ENCODE peak calls at places on chromosome 14, in seven cellular contexts. One of them, this sample, is unnamed.

GRCh38 chr14:19800282-19801117 is 3.1 kb upstream of the OR4N2 start:
- DNase-seq in tibial artery: peak
- DNase-seq in fibroblast of the aortic adventitia: no peak
- DNase-seq in Panc1: no peak
- DNase-seq in cardiac fibroblast: no peak
- DNase-seq in K562: no peak
- DNase-seq in GM10248: no peak
- DNase-seq in this sample: no peak

GRCh38 chr14:93085916-93086315 is 29.8 kb downstream of the ITPK1 start:
- DNase-seq in tibial artery: no peak
- DNase-seq in fibroblast of the aortic adventitia: no peak
- DNase-seq in Panc1: no peak
- DNase-seq in cardiac fibroblast: no peak
- DNase-seq in K562: no peak
- DNase-seq in GM10248: no peak
- DNase-seq in this sample: no peak

GRCh38 chr14:101516401-101516800 is 44.9 kb upstream of the DIO3 start:
- DNase-seq in tibial artery: no peak
- DNase-seq in fibroblast of the aortic adventitia: no peak
- DNase-seq in Panc1: no peak
- DNase-seq in cardiac fibroblast: no peak
- DNase-seq in K562: no peak
- DNase-seq in GM10248: no peak
- DNase-seq in this sample: no peak

GRCh38 chr14:70188608-70189540 is at the start of gene SLC8A3:
- DNase-seq in tibial artery: no peak
- DNase-seq in fibroblast of the aortic adventitia: peak
- DNase-seq in Panc1: no peak
- DNase-seq in cardiac fibroblast: peak
- DNase-seq in K562: no peak
- DNase-seq in GM10248: peak
- DNase-seq in this sample: peak

GRCh38 chr14:48546996-48547395 is 871.6 kb upstream of the MDGA2 start:
- DNase-seq in tibial artery: no peak
- DNase-seq in fibroblast of the aortic adventitia: no peak
- DNase-seq in Panc1: no peak
- DNase-seq in cardiac fibroblast: no peak
- DNase-seq in K562: no peak
- DNase-seq in GM10248: no peak
- DNase-seq in this sample: no peak

GRCh38 chr14:23430733-23431105 is 4.7 kb downstream of the MYH7 start:
- DNase-seq in tibial artery: no peak
- DNase-seq in fibroblast of the aortic adventitia: no peak
- DNase-seq in Panc1: no peak
- DNase-seq in cardiac fibroblast: no peak
- DNase-seq in K562: no peak
- DNase-seq in GM10248: no peak
- DNase-seq in this sample: no peak

GRCh38 chr14:55746533-55746932 is 166.5 kb downstream of the KTN1 start:
- DNase-seq in tibial artery: no peak
- DNase-seq in fibroblast of the aortic adventitia: peak
- DNase-seq in Panc1: no peak
- DNase-seq in cardiac fibroblast: peak
- DNase-seq in K562: no peak
- DNase-seq in GM10248: no peak
- DNase-seq in this sample: no peak

GRCh38 chr14:65333926-65334687 is 78.4 kb upstream of the FUT8 start:
- DNase-seq in tibial artery: no peak
- DNase-seq in fibroblast of the aortic adventitia: peak
- DNase-seq in Panc1: no peak
- DNase-seq in cardiac fibroblast: peak
- DNase-seq in K562: no peak
- DNase-seq in GM10248: no peak
- DNase-seq in this sample: no peak

GRCh38 chr14:74169906-74170305 is 69.3 kb upstream of the VSX2 start:
- DNase-seq in tibial artery: no peak
- DNase-seq in fibroblast of the aortic adventitia: no peak
- DNase-seq in Panc1: no peak
- DNase-seq in cardiac fibroblast: no peak
- DNase-seq in K562: no peak
- DNase-seq in GM10248: no peak
- DNase-seq in this sample: no peak

GRCh38 chr14:75165586-75166391 is 10.6 kb downstream of the TMED10 start:
- DNase-seq in tibial artery: no peak
- DNase-seq in fibroblast of the aortic adventitia: no peak
- DNase-seq in Panc1: no peak
- DNase-seq in cardiac fibroblast: peak
- DNase-seq in K562: no peak
- DNase-seq in GM10248: no peak
- DNase-seq in this sample: no peak

GRCh38 chr14:86787782-86788181 is 1205.2 kb downstream of the GALC start:
- DNase-seq in tibial artery: no peak
- DNase-seq in fibroblast of the aortic adventitia: peak
- DNase-seq in Panc1: no peak
- DNase-seq in cardiac fibroblast: peak
- DNase-seq in K562: no peak
- DNase-seq in GM10248: no peak
- DNase-seq in this sample: no peak

GRCh38 chr14:31243860-31244259 is 36.3 kb upstream of the HECTD1 start:
- DNase-seq in tibial artery: no peak
- DNase-seq in fibroblast of the aortic adventitia: no peak
- DNase-seq in Panc1: no peak
- DNase-seq in cardiac fibroblast: no peak
- DNase-seq in K562: peak
- DNase-seq in GM10248: no peak
- DNase-seq in this sample: no peak

GRCh38 chr14:59510957-59511356 is 26.6 kb downstream of the JKAMP start:
- DNase-seq in tibial artery: no peak
- DNase-seq in fibroblast of the aortic adventitia: no peak
- DNase-seq in Panc1: no peak
- DNase-seq in cardiac fibroblast: no peak
- DNase-seq in K562: no peak
- DNase-seq in GM10248: no peak
- DNase-seq in this sample: no peak

GRCh38 chr14:92037989-92038388 is 1.9 kb downstream of the TRIP11 start:
- DNase-seq in tibial artery: no peak
- DNase-seq in fibroblast of the aortic adventitia: peak
- DNase-seq in Panc1: no peak
- DNase-seq in cardiac fibroblast: peak
- DNase-seq in K562: peak
- DNase-seq in GM10248: no peak
- DNase-seq in this sample: no peak

GRCh38 chr14:90060312-90060964 is 1.4 kb upstream of the KCNK13 start:
- DNase-seq in tibial artery: no peak
- DNase-seq in fibroblast of the aortic adventitia: peak
- DNase-seq in Panc1: no peak
- DNase-seq in cardiac fibroblast: peak
- DNase-seq in K562: peak
- DNase-seq in GM10248: peak
- DNase-seq in this sample: peak

GRCh38 chr14:76376001-76376404 is at the start of gene ESRRB:
- DNase-seq in tibial artery: no peak
- DNase-seq in fibroblast of the aortic adventitia: no peak
- DNase-seq in Panc1: no peak
- DNase-seq in cardiac fibroblast: peak
- DNase-seq in K562: no peak
- DNase-seq in GM10248: no peak
- DNase-seq in this sample: no peak

GRCh38 chr14:79279645-79280399 is 931.5 kb downstream of the DIO2 start:
- DNase-seq in tibial artery: no peak
- DNase-seq in fibroblast of the aortic adventitia: no peak
- DNase-seq in Panc1: no peak
- DNase-seq in cardiac fibroblast: no peak
- DNase-seq in K562: no peak
- DNase-seq in GM10248: no peak
- DNase-seq in this sample: peak

GRCh38 chr14:66459603-66460002 is 26.6 kb upstream of the CCDC196 start:
- DNase-seq in tibial artery: no peak
- DNase-seq in fibroblast of the aortic adventitia: no peak
- DNase-seq in Panc1: no peak
- DNase-seq in cardiac fibroblast: no peak
- DNase-seq in K562: no peak
- DNase-seq in GM10248: no peak
- DNase-seq in this sample: no peak

GRCh38 chr14:77709412-77709811 is 1.5 kb downstream of the SLIRP start:
- DNase-seq in tibial artery: no peak
- DNase-seq in fibroblast of the aortic adventitia: no peak
- DNase-seq in Panc1: no peak
- DNase-seq in cardiac fibroblast: no peak
- DNase-seq in K562: no peak
- DNase-seq in GM10248: no peak
- DNase-seq in this sample: no peak

GRCh38 chr14:71752111-71752738 is 180.0 kb upstream of the RGS6 start:
- DNase-seq in tibial artery: no peak
- DNase-seq in fibroblast of the aortic adventitia: no peak
- DNase-seq in Panc1: no peak
- DNase-seq in cardiac fibroblast: no peak
- DNase-seq in K562: peak
- DNase-seq in GM10248: no peak
- DNase-seq in this sample: no peak

GRCh38 chr14:106372870-106373657 is 846.7 kb downstream of the TMEM121 start:
- DNase-seq in tibial artery: no peak
- DNase-seq in fibroblast of the aortic adventitia: no peak
- DNase-seq in Panc1: peak
- DNase-seq in cardiac fibroblast: no peak
- DNase-seq in K562: peak
- DNase-seq in GM10248: peak
- DNase-seq in this sample: peak

GRCh38 chr14:24093901-24094838 is at the start of gene PCK2:
- DNase-seq in tibial artery: peak
- DNase-seq in fibroblast of the aortic adventitia: peak
- DNase-seq in Panc1: no peak
- DNase-seq in cardiac fibroblast: peak
- DNase-seq in K562: peak
- DNase-seq in GM10248: peak
- DNase-seq in this sample: peak

DNA sequence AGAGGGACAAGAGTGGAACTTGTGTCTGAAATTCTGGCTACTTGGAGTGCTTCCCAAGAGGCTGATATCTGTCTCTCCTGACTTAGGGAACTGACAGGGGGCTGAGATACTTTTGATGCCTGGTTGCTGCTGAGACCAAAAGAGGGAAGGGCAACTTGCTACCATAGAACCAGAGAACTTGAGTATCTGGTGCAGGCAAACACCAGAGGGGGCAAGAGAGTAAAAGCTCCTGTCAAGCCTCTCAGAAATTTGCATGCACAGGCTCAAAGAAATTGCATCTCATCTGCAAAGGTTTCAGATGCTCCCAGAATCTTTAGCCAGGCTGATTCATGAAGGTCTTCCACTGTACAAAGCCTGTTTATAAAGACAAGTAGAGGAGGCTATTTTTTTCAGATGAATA is 391.3 kb upstream of the FOXG1 start:
- DNase-seq in tibial artery: no peak
- DNase-seq in fibroblast of the aortic adventitia: peak
- DNase-seq in Panc1: no peak
- DNase-seq in cardiac fibroblast: peak
- DNase-seq in K562: no peak
- DNase-seq in GM10248: no peak
- DNase-seq in this sample: no peak
- TF ChIP-seq CTCF in tibial artery: no peak
- TF ChIP-seq CTCF in fibroblast of the aortic adventitia: peak
- TF ChIP-seq CTCF in Panc1: peak
- TF ChIP-seq CTCF in cardiac fibroblast: peak
- TF ChIP-seq CTCF in K562: no peak
- TF ChIP-seq CTCF in GM10248: no peak
- TF ChIP-seq CTCF in this sample: no peak

DNA sequence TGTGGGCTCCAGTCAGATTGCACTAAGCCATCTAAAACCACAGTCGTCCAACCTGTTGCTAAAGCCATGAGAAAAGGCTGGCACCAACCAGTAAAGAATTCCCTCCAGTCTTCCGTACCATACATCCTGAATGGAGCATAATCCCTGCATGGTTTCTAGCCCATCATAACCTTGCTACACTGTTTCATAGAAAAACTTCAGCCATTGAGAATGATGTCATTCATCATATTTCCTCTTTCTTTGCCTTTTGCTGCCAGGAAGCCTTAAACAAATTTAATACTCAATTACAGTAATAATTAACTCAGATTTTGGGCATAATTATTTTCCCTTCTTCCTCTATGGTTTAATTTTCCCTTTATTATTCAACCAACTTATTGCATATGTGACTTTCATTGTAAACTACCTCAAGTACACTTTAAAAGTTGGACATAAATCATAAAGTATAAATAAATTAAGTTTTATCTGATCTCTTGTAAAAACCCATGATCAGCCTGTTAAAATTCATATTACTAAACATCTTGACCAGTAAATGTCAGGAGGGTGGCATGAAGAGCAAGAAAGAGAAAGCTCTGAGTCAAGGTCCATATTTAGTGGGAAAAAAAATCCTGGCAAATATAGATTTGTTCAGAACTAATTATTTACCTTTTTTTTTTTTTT is 264.7 kb downstream of the ZFP36L1 start:
- DNase-seq in tibial artery: no peak
- DNase-seq in fibroblast of the aortic adventitia: no peak
- DNase-seq in Panc1: no peak
- DNase-seq in cardiac fibroblast: no peak
- DNase-seq in K562: no peak
- DNase-seq in GM10248: no peak
- DNase-seq in this sample: no peak
- TF ChIP-seq CTCF in tibial artery: no peak
- TF ChIP-seq CTCF in fibroblast of the aortic adventitia: no peak
- TF ChIP-seq CTCF in Panc1: no peak
- TF ChIP-seq CTCF in cardiac fibroblast: no peak
- TF ChIP-seq CTCF in K562: no peak
- TF ChIP-seq CTCF in GM10248: no peak
- TF ChIP-seq CTCF in this sample: no peak

GRCh38 chr14:99190696-99191662 is 81.0 kb downstream of the BCL11B start:
- DNase-seq in tibial artery: no peak
- DNase-seq in fibroblast of the aortic adventitia: no peak
- DNase-seq in Panc1: no peak
- DNase-seq in cardiac fibroblast: no peak
- DNase-seq in K562: no peak
- DNase-seq in GM10248: no peak
- DNase-seq in this sample: no peak
- TF ChIP-seq CTCF in tibial artery: no peak
- TF ChIP-seq CTCF in fibroblast of the aortic adventitia: no peak
- TF ChIP-seq CTCF in Panc1: no peak
- TF ChIP-seq CTCF in cardiac fibroblast: no peak
- TF ChIP-seq CTCF in K562: no peak
- TF ChIP-seq CTCF in GM10248: no peak
- TF ChIP-seq CTCF in this sample: no peak

DNA sequence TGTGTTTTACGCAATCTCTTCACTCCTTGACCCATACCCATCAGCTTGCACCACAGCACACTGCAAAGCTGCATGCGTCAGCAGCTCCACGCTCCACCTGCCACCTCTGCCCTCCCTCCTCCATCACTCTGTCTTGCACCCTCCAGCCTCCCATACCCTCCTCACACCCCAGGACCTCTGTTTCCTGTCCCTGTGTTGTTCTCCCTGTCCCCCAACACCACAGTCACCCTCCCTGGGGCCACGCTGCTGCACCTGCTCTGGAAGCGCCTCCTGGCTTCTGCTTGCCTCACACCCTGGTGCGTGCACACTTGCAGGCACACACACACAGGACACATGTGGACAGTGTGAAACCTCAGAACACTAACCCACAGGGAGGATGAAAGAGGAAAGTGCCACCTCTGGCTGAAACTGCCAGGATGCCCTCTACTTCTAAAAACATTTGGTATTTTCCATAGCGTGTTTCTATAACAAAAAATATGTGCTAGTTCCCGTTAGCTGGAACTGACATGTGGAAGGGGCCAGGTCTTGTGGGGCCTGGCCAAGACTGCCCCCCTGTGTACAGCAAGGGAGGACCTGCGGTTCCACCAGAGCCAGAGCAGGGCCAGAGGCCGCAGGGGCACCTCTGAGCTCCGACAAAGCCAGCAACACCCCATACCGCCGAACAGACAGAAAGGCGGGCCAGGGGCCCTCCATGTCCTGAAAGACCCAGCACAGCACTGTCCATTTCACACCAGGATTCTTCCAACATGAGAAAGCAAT is 10.0 kb downstream of the BRF1 start:
- DNase-seq in tibial artery: no peak
- DNase-seq in fibroblast of the aortic adventitia: no peak
- DNase-seq in Panc1: no peak
- DNase-seq in cardiac fibroblast: no peak
- DNase-seq in K562: no peak
- DNase-seq in GM10248: no peak
- DNase-seq in this sample: no peak
- TF ChIP-seq CTCF in tibial artery: no peak
- TF ChIP-seq CTCF in fibroblast of the aortic adventitia: no peak
- TF ChIP-seq CTCF in Panc1: no peak
- TF ChIP-seq CTCF in cardiac fibroblast: no peak
- TF ChIP-seq CTCF in K562: peak
- TF ChIP-seq CTCF in GM10248: peak
- TF ChIP-seq CTCF in this sample: no peak

This sample was measured in kidney.